ENCODE peak calls at places on chromosome 12, in nine cellular contexts. One of them, this sample, is unnamed.

GRCh38 chr12:56362130-56363059 is at the start of gene APOF:
- DNase-seq in nephron progenitor cell: no peak
- DNase-seq in CD8-positive, alpha-beta T cell: no peak
- DNase-seq in heart right ventricle: no peak
- DNase-seq in spleen: peak; percentile 34
- DNase-seq in suprapubic skin: no peak
- DNase-seq in progenitor cell of endocrine pancreas: no peak
- DNase-seq in fibroblast of lung: no peak
- DNase-seq in tibial artery: no peak
- DNase-seq in this sample: no peak

GRCh38 chr12:9868271-9868815 is 811 bp downstream of the CLEC2B start:
- DNase-seq in nephron progenitor cell: no peak
- DNase-seq in tibial artery: no peak
- DNase-seq in suprapubic skin: no peak
- DNase-seq in progenitor cell of endocrine pancreas: no peak
- DNase-seq in spleen: no peak
- DNase-seq in CD8-positive, alpha-beta T cell: no peak
- DNase-seq in heart right ventricle: no peak
- DNase-seq in fibroblast of lung: no peak
- DNase-seq in this sample: no peak

GRCh38 chr12:120757949-120758348 is 32.3 kb downstream of the ACADS start:
- DNase-seq in nephron progenitor cell: no peak
- DNase-seq in CD8-positive, alpha-beta T cell: no peak
- DNase-seq in heart right ventricle: no peak
- DNase-seq in suprapubic skin: no peak
- DNase-seq in fibroblast of lung: no peak
- DNase-seq in progenitor cell of endocrine pancreas: no peak
- DNase-seq in spleen: no peak
- DNase-seq in tibial artery: no peak
- DNase-seq in this sample: no peak

GRCh38 chr12:107027304-107028053 is 40.5 kb upstream of the MTERF2 start:
- DNase-seq in heart right ventricle: no peak
- DNase-seq in fibroblast of lung: peak; percentile 95
- DNase-seq in spleen: no peak
- DNase-seq in CD8-positive, alpha-beta T cell: no peak
- DNase-seq in nephron progenitor cell: no peak
- DNase-seq in tibial artery: no peak
- DNase-seq in suprapubic skin: no peak
- DNase-seq in progenitor cell of endocrine pancreas: no peak
- DNase-seq in this sample: no peak

GRCh38 chr12:116539905-116540482 is 19.2 kb upstream of the MAP1LC3B2 start:
- DNase-seq in suprapubic skin: no peak
- DNase-seq in progenitor cell of endocrine pancreas: no peak
- DNase-seq in CD8-positive, alpha-beta T cell: no peak
- DNase-seq in tibial artery: peak; percentile 67
- DNase-seq in nephron progenitor cell: no peak
- DNase-seq in spleen: no peak
- DNase-seq in heart right ventricle: no peak
- DNase-seq in fibroblast of lung: peak; percentile 65
- DNase-seq in this sample: no peak

GRCh38 chr12:48890657-48891418 is 25.2 kb upstream of the RND1 start:
- DNase-seq in tibial artery: peak; percentile 84
- DNase-seq in progenitor cell of endocrine pancreas: peak; percentile 87
- DNase-seq in spleen: peak; percentile 90
- DNase-seq in heart right ventricle: peak; percentile 82
- DNase-seq in fibroblast of lung: peak; percentile 45
- DNase-seq in CD8-positive, alpha-beta T cell: peak; percentile 73
- DNase-seq in suprapubic skin: peak; percentile 85
- DNase-seq in nephron progenitor cell: peak; percentile 91
- DNase-seq in this sample: peak; percentile 94

GRCh38 chr12:29889737-29890136 is 106.0 kb upstream of the TMTC1 start:
- DNase-seq in progenitor cell of endocrine pancreas: peak; percentile 37
- DNase-seq in spleen: no peak
- DNase-seq in fibroblast of lung: peak; percentile 12
- DNase-seq in tibial artery: peak; percentile 72
- DNase-seq in heart right ventricle: no peak
- DNase-seq in CD8-positive, alpha-beta T cell: no peak
- DNase-seq in suprapubic skin: no peak
- DNase-seq in nephron progenitor cell: peak; percentile 55
- DNase-seq in this sample: no peak

GRCh38 chr12:121278450-121279375 is 17.8 kb downstream of the CAMKK2 start:
- DNase-seq in spleen: peak; percentile 86
- DNase-seq in fibroblast of lung: peak; percentile 53
- DNase-seq in heart right ventricle: peak; percentile 63
- DNase-seq in progenitor cell of endocrine pancreas: no peak
- DNase-seq in tibial artery: no peak
- DNase-seq in suprapubic skin: no peak
- DNase-seq in nephron progenitor cell: no peak
- DNase-seq in CD8-positive, alpha-beta T cell: no peak
- DNase-seq in this sample: no peak

GRCh38 chr12:50157259-50157658 is 9.9 kb downstream of the CERS5 start:
- DNase-seq in fibroblast of lung: peak; percentile 54
- DNase-seq in progenitor cell of endocrine pancreas: no peak
- DNase-seq in suprapubic skin: no peak
- DNase-seq in tibial artery: no peak
- DNase-seq in nephron progenitor cell: no peak
- DNase-seq in spleen: no peak
- DNase-seq in CD8-positive, alpha-beta T cell: no peak
- DNase-seq in heart right ventricle: no peak
- DNase-seq in this sample: no peak

GRCh38 chr12:50162225-50162624 is 4.9 kb downstream of the CERS5 start:
- DNase-seq in nephron progenitor cell: no peak
- DNase-seq in suprapubic skin: no peak
- DNase-seq in fibroblast of lung: peak; percentile 35
- DNase-seq in CD8-positive, alpha-beta T cell: no peak
- DNase-seq in progenitor cell of endocrine pancreas: no peak
- DNase-seq in tibial artery: no peak
- DNase-seq in spleen: no peak
- DNase-seq in heart right ventricle: no peak
- DNase-seq in this sample: no peak

GRCh38 chr12:50156641-50157040 is 10.5 kb downstream of the CERS5 start:
- DNase-seq in nephron progenitor cell: no peak
- DNase-seq in fibroblast of lung: no peak
- DNase-seq in spleen: no peak
- DNase-seq in progenitor cell of endocrine pancreas: no peak
- DNase-seq in suprapubic skin: no peak
- DNase-seq in CD8-positive, alpha-beta T cell: no peak
- DNase-seq in heart right ventricle: no peak
- DNase-seq in tibial artery: no peak
- DNase-seq in this sample: no peak

GRCh38 chr12:50164963-50165362 is 2.2 kb downstream of the CERS5 start:
- DNase-seq in heart right ventricle: no peak
- DNase-seq in nephron progenitor cell: no peak
- DNase-seq in tibial artery: no peak
- DNase-seq in CD8-positive, alpha-beta T cell: no peak
- DNase-seq in suprapubic skin: no peak
- DNase-seq in spleen: no peak
- DNase-seq in progenitor cell of endocrine pancreas: no peak
- DNase-seq in fibroblast of lung: no peak
- DNase-seq in this sample: no peak

DNA sequence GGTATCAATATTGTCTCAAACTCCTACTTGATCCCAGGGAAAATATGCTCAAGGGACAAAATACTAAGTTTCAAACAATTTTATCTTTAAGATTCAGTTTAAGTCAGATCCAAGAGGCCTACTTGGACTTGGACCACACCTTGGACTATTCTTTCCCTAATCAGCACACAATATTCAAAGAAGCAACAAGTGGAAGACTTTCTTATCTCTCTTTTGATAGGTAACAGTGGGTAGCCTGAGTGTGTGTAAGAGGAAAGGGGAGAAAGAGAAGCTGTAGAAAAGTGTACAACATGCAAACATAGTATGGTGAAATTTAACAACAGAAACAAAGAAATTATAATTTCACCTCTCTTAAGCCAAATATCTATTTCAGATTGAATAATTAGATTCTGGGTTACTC is 6.5 kb downstream of the CERS5 start:
- DNase-seq in nephron progenitor cell: no peak
- DNase-seq in fibroblast of lung: no peak
- DNase-seq in suprapubic skin: no peak
- DNase-seq in heart right ventricle: no peak
- DNase-seq in tibial artery: no peak
- DNase-seq in CD8-positive, alpha-beta T cell: no peak
- DNase-seq in progenitor cell of endocrine pancreas: no peak
- DNase-seq in spleen: no peak
- DNase-seq in this sample: no peak
- TF ChIP-seq CTCF in nephron progenitor cell: no peak
- TF ChIP-seq CTCF in fibroblast of lung: no peak
- TF ChIP-seq CTCF in suprapubic skin: no peak
- TF ChIP-seq CTCF in heart right ventricle: no peak
- TF ChIP-seq CTCF in tibial artery: no peak
- TF ChIP-seq CTCF in CD8-positive, alpha-beta T cell: no peak
- TF ChIP-seq CTCF in progenitor cell of endocrine pancreas: no peak
- TF ChIP-seq CTCF in spleen: no peak
- TF ChIP-seq CTCF in this sample: no peak

GRCh38 chr12:131753757-131754156 is 42.9 kb downstream of the SFSWAP start:
- DNase-seq in spleen: no peak
- DNase-seq in tibial artery: peak; percentile 35
- DNase-seq in heart right ventricle: no peak
- DNase-seq in suprapubic skin: peak; percentile 58
- DNase-seq in CD8-positive, alpha-beta T cell: no peak
- DNase-seq in progenitor cell of endocrine pancreas: no peak
- DNase-seq in nephron progenitor cell: no peak
- DNase-seq in fibroblast of lung: no peak
- DNase-seq in this sample: no peak

GRCh38 chr12:131757111-131757510 is 46.2 kb downstream of the SFSWAP start:
- DNase-seq in tibial artery: no peak
- DNase-seq in fibroblast of lung: no peak
- DNase-seq in heart right ventricle: no peak
- DNase-seq in nephron progenitor cell: no peak
- DNase-seq in CD8-positive, alpha-beta T cell: no peak
- DNase-seq in suprapubic skin: no peak
- DNase-seq in spleen: no peak
- DNase-seq in progenitor cell of endocrine pancreas: no peak
- DNase-seq in this sample: no peak

GRCh38 chr12:131754184-131754583 is 43.3 kb downstream of the SFSWAP start:
- DNase-seq in heart right ventricle: no peak
- DNase-seq in suprapubic skin: no peak
- DNase-seq in fibroblast of lung: no peak
- DNase-seq in tibial artery: peak; percentile 41
- DNase-seq in nephron progenitor cell: no peak
- DNase-seq in CD8-positive, alpha-beta T cell: no peak
- DNase-seq in spleen: no peak
- DNase-seq in progenitor cell of endocrine pancreas: no peak
- DNase-seq in this sample: no peak

GRCh38 chr12:131756441-131756840 is 45.6 kb downstream of the SFSWAP start:
- DNase-seq in progenitor cell of endocrine pancreas: no peak
- DNase-seq in spleen: no peak
- DNase-seq in suprapubic skin: no peak
- DNase-seq in CD8-positive, alpha-beta T cell: no peak
- DNase-seq in heart right ventricle: no peak
- DNase-seq in nephron progenitor cell: no peak
- DNase-seq in tibial artery: no peak
- DNase-seq in fibroblast of lung: no peak
- DNase-seq in this sample: no peak

GRCh38 chr12:131755305-131756113 is 44.6 kb downstream of the SFSWAP start:
- DNase-seq in tibial artery: no peak
- DNase-seq in progenitor cell of endocrine pancreas: no peak
- DNase-seq in suprapubic skin: no peak
- DNase-seq in CD8-positive, alpha-beta T cell: no peak
- DNase-seq in fibroblast of lung: no peak
- DNase-seq in spleen: peak; percentile 48
- DNase-seq in heart right ventricle: no peak
- DNase-seq in nephron progenitor cell: no peak
- DNase-seq in this sample: no peak
- TF ChIP-seq CTCF in tibial artery: no peak
- TF ChIP-seq CTCF in progenitor cell of endocrine pancreas: peak; percentile 47
- TF ChIP-seq CTCF in suprapubic skin: no peak
- TF ChIP-seq CTCF in CD8-positive, alpha-beta T cell: peak; percentile 26
- TF ChIP-seq CTCF in fibroblast of lung: no peak
- TF ChIP-seq CTCF in spleen: peak; percentile 57
- TF ChIP-seq CTCF in heart right ventricle: peak; percentile 26
- TF ChIP-seq CTCF in nephron progenitor cell: peak; percentile 28
- TF ChIP-seq CTCF in this sample: peak; percentile 45

GRCh38 chr12:112762753-112763152 is 28.8 kb upstream of the RPH3A start:
- DNase-seq in fibroblast of lung: no peak
- DNase-seq in spleen: no peak
- DNase-seq in nephron progenitor cell: no peak
- DNase-seq in heart right ventricle: no peak
- DNase-seq in CD8-positive, alpha-beta T cell: no peak
- DNase-seq in suprapubic skin: no peak
- DNase-seq in progenitor cell of endocrine pancreas: no peak
- DNase-seq in tibial artery: no peak
- DNase-seq in this sample: no peak

DNA sequence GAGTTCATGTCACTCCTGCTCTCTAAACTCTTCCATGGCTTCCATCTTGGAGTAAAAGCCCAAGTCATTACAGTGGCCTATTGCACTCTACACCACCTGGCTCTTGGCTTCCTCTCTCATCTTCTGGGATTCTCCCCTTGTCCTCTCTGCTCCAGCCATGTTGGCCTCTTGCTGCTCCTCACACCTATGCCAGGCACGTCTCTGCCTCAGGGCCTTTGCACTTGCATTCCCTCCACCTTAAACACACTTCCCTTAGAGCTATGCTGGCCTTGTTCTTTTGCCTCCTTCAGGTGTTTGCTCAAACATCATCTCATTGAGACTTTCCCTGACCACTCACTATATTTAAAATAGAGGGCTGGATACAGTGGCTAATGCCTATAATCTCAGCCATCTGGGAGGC is 23.3 kb upstream of the RPH3A start:
- DNase-seq in suprapubic skin: no peak
- DNase-seq in tibial artery: no peak
- DNase-seq in CD8-positive, alpha-beta T cell: no peak
- DNase-seq in spleen: no peak
- DNase-seq in fibroblast of lung: no peak
- DNase-seq in progenitor cell of endocrine pancreas: no peak
- DNase-seq in nephron progenitor cell: no peak
- DNase-seq in heart right ventricle: no peak
- DNase-seq in this sample: no peak
- TF ChIP-seq CTCF in suprapubic skin: no peak
- TF ChIP-seq CTCF in tibial artery: no peak
- TF ChIP-seq CTCF in CD8-positive, alpha-beta T cell: no peak
- TF ChIP-seq CTCF in spleen: no peak
- TF ChIP-seq CTCF in fibroblast of lung: no peak
- TF ChIP-seq CTCF in progenitor cell of endocrine pancreas: no peak
- TF ChIP-seq CTCF in nephron progenitor cell: no peak
- TF ChIP-seq CTCF in heart right ventricle: no peak
- TF ChIP-seq CTCF in this sample: no peak

GRCh38 chr12:96194901-96195844 is 998 bp downstream of the ELK3 start:
- DNase-seq in CD8-positive, alpha-beta T cell: peak; percentile 71
- DNase-seq in heart right ventricle: peak; percentile 32
- DNase-seq in fibroblast of lung: peak; percentile 94
- DNase-seq in progenitor cell of endocrine pancreas: no peak
- DNase-seq in spleen: peak; percentile 85
- DNase-seq in tibial artery: peak; percentile 71
- DNase-seq in suprapubic skin: no peak
- DNase-seq in nephron progenitor cell: peak; percentile 54
- DNase-seq in this sample: no peak

GRCh38 chr12:96196781-96197180 is 2.6 kb downstream of the ELK3 start:
- DNase-seq in spleen: no peak
- DNase-seq in heart right ventricle: no peak
- DNase-seq in tibial artery: no peak
- DNase-seq in CD8-positive, alpha-beta T cell: no peak
- DNase-seq in suprapubic skin: no peak
- DNase-seq in progenitor cell of endocrine pancreas: no peak
- DNase-seq in fibroblast of lung: peak; percentile 54
- DNase-seq in nephron progenitor cell: no peak
- DNase-seq in this sample: no peak

GRCh38 chr12:96194572-96194889 is 356 bp downstream of the ELK3 start:
- DNase-seq in fibroblast of lung: no peak
- DNase-seq in progenitor cell of endocrine pancreas: no peak
- DNase-seq in tibial artery: no peak
- DNase-seq in spleen: no peak
- DNase-seq in suprapubic skin: no peak
- DNase-seq in nephron progenitor cell: no peak
- DNase-seq in heart right ventricle: no peak
- DNase-seq in CD8-positive, alpha-beta T cell: no peak
- DNase-seq in this sample: no peak

GRCh38 chr12:96197503-96198272 is 3.5 kb downstream of the ELK3 start:
- DNase-seq in heart right ventricle: no peak
- DNase-seq in spleen: no peak
- DNase-seq in progenitor cell of endocrine pancreas: no peak
- DNase-seq in fibroblast of lung: peak; percentile 97
- DNase-seq in CD8-positive, alpha-beta T cell: no peak
- DNase-seq in suprapubic skin: no peak
- DNase-seq in nephron progenitor cell: no peak
- DNase-seq in tibial artery: no peak
- DNase-seq in this sample: no peak

GRCh38 chr12:96195845-96196451 is 1.8 kb downstream of the ELK3 start:
- DNase-seq in CD8-positive, alpha-beta T cell: peak; percentile 51
- DNase-seq in fibroblast of lung: peak; percentile 89
- DNase-seq in tibial artery: no peak
- DNase-seq in heart right ventricle: peak; percentile 27
- DNase-seq in spleen: peak; percentile 83
- DNase-seq in progenitor cell of endocrine pancreas: no peak
- DNase-seq in suprapubic skin: no peak
- DNase-seq in nephron progenitor cell: peak; percentile 32
- DNase-seq in this sample: no peak
- TF ChIP-seq CTCF in CD8-positive, alpha-beta T cell: no peak
- TF ChIP-seq CTCF in fibroblast of lung: no peak
- TF ChIP-seq CTCF in tibial artery: no peak
- TF ChIP-seq CTCF in heart right ventricle: no peak
- TF ChIP-seq CTCF in spleen: no peak
- TF ChIP-seq CTCF in progenitor cell of endocrine pancreas: no peak
- TF ChIP-seq CTCF in suprapubic skin: no peak
- TF ChIP-seq CTCF in nephron progenitor cell: no peak
- TF ChIP-seq CTCF in this sample: no peak

This sample was measured in osteocyte.